ENCODE peak calls at places on chromosomes 16 and 17, in seven cellular contexts. One of them, this sample, is unnamed.
A peak's percentile ranks its signal among the peaks of the same experiment; 100 is the strongest.

GRCh38 chr17:68705331-68706166 is 104.4 kb upstream of the FAM20A start:
- DNase-seq in BE2C: no peak
- DNase-seq in tibial nerve: no peak
- DNase-seq in heart left ventricle: no peak
- DNase-seq in type B pancreatic cell: no peak
- DNase-seq in Calu3: no peak
- DNase-seq in glutamatergic neuron: no peak
- DNase-seq in this sample: no peak

GRCh38 chr17:1783271-1783670 is 21.4 kb downstream of the SERPINF1 start:
- DNase-seq in BE2C: no peak
- DNase-seq in tibial nerve: no peak
- DNase-seq in heart left ventricle: peak; percentile 57
- DNase-seq in type B pancreatic cell: no peak
- DNase-seq in Calu3: no peak
- DNase-seq in glutamatergic neuron: no peak
- DNase-seq in this sample: no peak

GRCh38 chr17:3026125-3026855 is 37.1 kb downstream of the OR1D5 start:
- DNase-seq in BE2C: no peak
- DNase-seq in tibial nerve: no peak
- DNase-seq in heart left ventricle: no peak
- DNase-seq in type B pancreatic cell: peak; percentile 62
- DNase-seq in Calu3: no peak
- DNase-seq in glutamatergic neuron: no peak
- DNase-seq in this sample: no peak

GRCh38 chr17:72576289-72576759 is 455.5 kb downstream of the SOX9 start:
- DNase-seq in BE2C: no peak
- DNase-seq in tibial nerve: no peak
- DNase-seq in heart left ventricle: no peak
- DNase-seq in type B pancreatic cell: no peak
- DNase-seq in Calu3: no peak
- DNase-seq in glutamatergic neuron: no peak
- DNase-seq in this sample: no peak

GRCh38 chr17:2238432-2239169 is 65.0 kb downstream of the SMG6 start:
- DNase-seq in BE2C: no peak
- DNase-seq in tibial nerve: no peak
- DNase-seq in heart left ventricle: peak; percentile 80
- DNase-seq in type B pancreatic cell: no peak
- DNase-seq in Calu3: no peak
- DNase-seq in glutamatergic neuron: no peak
- DNase-seq in this sample: peak; percentile 68

GRCh38 chr16:65314246-65315003 is 192.6 kb upstream of the CDH11 start:
- DNase-seq in BE2C: no peak
- DNase-seq in tibial nerve: no peak
- DNase-seq in heart left ventricle: no peak
- DNase-seq in type B pancreatic cell: no peak
- DNase-seq in Calu3: no peak
- DNase-seq in glutamatergic neuron: no peak
- DNase-seq in this sample: no peak

GRCh38 chr17:51119415-51120356 is 982 bp downstream of the SPAG9 start:
- DNase-seq in BE2C: peak; percentile 52
- DNase-seq in tibial nerve: peak; percentile 27
- DNase-seq in heart left ventricle: no peak
- DNase-seq in type B pancreatic cell: peak; percentile 70
- DNase-seq in Calu3: peak; percentile 52
- DNase-seq in glutamatergic neuron: peak; percentile 62
- DNase-seq in this sample: peak; percentile 58

GRCh38 chr16:56013962-56014552 is 138.9 kb upstream of the CES5A start:
- DNase-seq in BE2C: no peak
- DNase-seq in tibial nerve: no peak
- DNase-seq in heart left ventricle: peak; percentile 55
- DNase-seq in type B pancreatic cell: peak; percentile 76
- DNase-seq in Calu3: peak; percentile 51
- DNase-seq in glutamatergic neuron: no peak
- DNase-seq in this sample: peak; percentile 10

GRCh38 chr17:58289869-58290268 is 9.1 kb upstream of the MPO start:
- DNase-seq in BE2C: no peak
- DNase-seq in tibial nerve: no peak
- DNase-seq in heart left ventricle: no peak
- DNase-seq in type B pancreatic cell: peak; percentile 34
- DNase-seq in Calu3: no peak
- DNase-seq in glutamatergic neuron: no peak
- DNase-seq in this sample: no peak

DNA sequence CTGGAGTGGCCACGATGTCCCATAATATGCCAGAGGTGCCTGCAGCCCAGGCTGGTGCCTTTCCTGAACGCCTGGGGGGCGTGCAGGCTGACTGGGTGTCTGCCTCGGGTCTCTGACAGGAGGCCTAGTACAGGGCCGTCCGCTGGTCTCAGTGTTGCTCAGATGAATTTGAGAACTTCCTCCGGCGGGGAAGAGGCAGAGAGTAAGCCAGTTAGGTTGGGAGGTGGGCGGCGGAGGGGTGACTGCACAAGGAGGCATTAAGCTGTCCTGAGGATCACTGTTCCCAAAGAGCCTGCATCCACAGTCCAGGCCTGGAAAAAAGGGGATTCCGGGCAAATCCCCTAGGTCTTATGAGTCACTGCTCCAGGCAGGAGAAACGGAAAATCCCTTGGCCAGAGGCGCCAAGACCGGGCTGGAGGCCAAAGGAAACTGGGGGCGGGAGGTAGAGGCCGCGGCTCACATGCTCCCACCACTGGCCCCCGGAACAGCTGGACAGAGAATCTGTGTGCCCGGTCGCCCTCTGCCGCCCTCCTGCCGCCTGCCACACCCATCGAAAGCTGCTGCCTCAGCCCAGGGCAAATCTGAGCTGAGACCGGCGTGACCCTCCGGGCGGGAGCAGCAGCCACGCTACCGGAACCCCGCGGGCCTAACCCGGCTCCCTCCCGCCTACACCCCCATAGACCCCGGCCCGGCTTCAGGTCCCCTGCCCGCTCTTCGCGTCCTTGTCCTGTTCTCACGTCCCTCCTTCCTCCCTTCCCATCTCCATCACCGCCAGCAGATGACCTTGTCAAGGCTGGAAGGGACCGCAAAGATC is 1.2 kb downstream of the TRIM47 start:
- DNase-seq in BE2C: peak; percentile 75
- DNase-seq in tibial nerve: peak; percentile 92
- DNase-seq in heart left ventricle: peak; percentile 94
- DNase-seq in type B pancreatic cell: no peak
- DNase-seq in Calu3: peak; percentile 82
- DNase-seq in glutamatergic neuron: no peak
- DNase-seq in this sample: no peak
- TF ChIP-seq CTCF in BE2C: no peak
- TF ChIP-seq CTCF in tibial nerve: no peak
- TF ChIP-seq CTCF in heart left ventricle: no peak
- TF ChIP-seq CTCF in type B pancreatic cell: no peak
- TF ChIP-seq CTCF in Calu3: no peak
- TF ChIP-seq CTCF in glutamatergic neuron: no peak
- TF ChIP-seq CTCF in this sample: peak; percentile 12

GRCh38 chr16:106623-107324 is 28.7 kb downstream of the MPG start:
- DNase-seq in BE2C: peak; percentile 65
- DNase-seq in tibial nerve: no peak
- DNase-seq in heart left ventricle: peak; percentile 69
- DNase-seq in type B pancreatic cell: no peak
- DNase-seq in Calu3: peak; percentile 66
- DNase-seq in glutamatergic neuron: peak; percentile 52
- DNase-seq in this sample: peak; percentile 82
- TF ChIP-seq CTCF in BE2C: peak; percentile 90
- TF ChIP-seq CTCF in tibial nerve: peak; percentile 77
- TF ChIP-seq CTCF in heart left ventricle: peak; percentile 71
- TF ChIP-seq CTCF in type B pancreatic cell: peak; percentile 88
- TF ChIP-seq CTCF in Calu3: peak; percentile 88
- TF ChIP-seq CTCF in glutamatergic neuron: peak; percentile 82
- TF ChIP-seq CTCF in this sample: peak; percentile 62

DNA sequence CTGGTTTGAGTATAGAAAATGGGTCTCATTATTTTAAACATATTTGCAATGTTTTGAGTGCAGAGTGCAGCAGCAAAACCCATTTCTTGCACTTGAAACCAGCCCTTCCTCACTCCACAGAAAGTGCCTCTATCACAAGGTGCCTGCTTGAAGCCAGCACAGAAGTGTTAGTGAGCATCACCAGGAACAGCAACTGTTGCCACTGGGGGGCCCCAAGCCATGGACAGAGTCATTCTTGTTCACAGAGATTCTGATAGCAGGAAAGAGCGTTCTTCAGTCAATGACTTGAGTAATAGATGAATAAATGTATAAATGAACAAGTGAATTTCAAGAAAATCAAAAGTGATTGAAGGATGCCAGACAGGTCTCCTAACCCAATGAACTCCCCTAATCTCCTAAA is 45.6 kb downstream of the CHD9NB start:
- DNase-seq in BE2C: no peak
- DNase-seq in tibial nerve: no peak
- DNase-seq in heart left ventricle: no peak
- DNase-seq in type B pancreatic cell: no peak
- DNase-seq in Calu3: no peak
- DNase-seq in glutamatergic neuron: no peak
- DNase-seq in this sample: no peak
- TF ChIP-seq CTCF in BE2C: no peak
- TF ChIP-seq CTCF in tibial nerve: no peak
- TF ChIP-seq CTCF in heart left ventricle: no peak
- TF ChIP-seq CTCF in type B pancreatic cell: no peak
- TF ChIP-seq CTCF in Calu3: no peak
- TF ChIP-seq CTCF in glutamatergic neuron: no peak
- TF ChIP-seq CTCF in this sample: no peak

GRCh38 chr16:30000768-30001631 is 5.0 kb downstream of the INO80E start:
- DNase-seq in BE2C: no peak
- DNase-seq in tibial nerve: no peak
- DNase-seq in heart left ventricle: no peak
- DNase-seq in type B pancreatic cell: no peak
- DNase-seq in Calu3: no peak
- DNase-seq in glutamatergic neuron: peak; percentile 48
- DNase-seq in this sample: no peak
- TF ChIP-seq CTCF in BE2C: no peak
- TF ChIP-seq CTCF in tibial nerve: no peak
- TF ChIP-seq CTCF in heart left ventricle: no peak
- TF ChIP-seq CTCF in type B pancreatic cell: no peak
- TF ChIP-seq CTCF in Calu3: no peak
- TF ChIP-seq CTCF in glutamatergic neuron: no peak
- TF ChIP-seq CTCF in this sample: no peak

DNA sequence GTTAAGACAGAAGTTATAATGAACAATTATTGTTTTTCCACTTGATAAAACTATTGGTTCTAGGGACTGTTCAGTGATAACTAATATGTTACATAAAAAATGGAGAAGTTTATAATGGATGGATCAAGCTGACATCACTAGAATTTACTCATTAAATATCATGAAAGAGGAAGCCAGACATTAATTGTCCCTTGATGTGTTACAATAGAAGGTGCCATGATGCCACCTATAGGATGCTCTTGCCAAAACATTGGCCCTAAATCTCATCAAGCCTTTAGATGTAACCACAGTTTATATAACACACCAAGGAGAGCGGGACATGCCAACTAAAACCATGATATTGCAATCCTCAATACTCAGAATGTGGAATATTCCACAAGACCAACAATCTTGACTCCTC is 147.9 kb upstream of the MON1B start:
- DNase-seq in BE2C: peak; percentile 36
- DNase-seq in tibial nerve: no peak
- DNase-seq in heart left ventricle: no peak
- DNase-seq in type B pancreatic cell: no peak
- DNase-seq in Calu3: peak; percentile 30
- DNase-seq in glutamatergic neuron: no peak
- DNase-seq in this sample: no peak
- TF ChIP-seq CTCF in BE2C: peak; percentile 76
- TF ChIP-seq CTCF in tibial nerve: no peak
- TF ChIP-seq CTCF in heart left ventricle: no peak
- TF ChIP-seq CTCF in type B pancreatic cell: peak; percentile 44
- TF ChIP-seq CTCF in Calu3: peak; percentile 12
- TF ChIP-seq CTCF in glutamatergic neuron: peak; percentile 29
- TF ChIP-seq CTCF in this sample: no peak

GRCh38 chr17:80942360-80943345 is 49.0 kb upstream of the CHMP6 start:
- DNase-seq in BE2C: peak; percentile 24
- DNase-seq in tibial nerve: peak; percentile 96
- DNase-seq in heart left ventricle: peak; percentile 94
- DNase-seq in type B pancreatic cell: no peak
- DNase-seq in Calu3: no peak
- DNase-seq in glutamatergic neuron: peak; percentile 12
- DNase-seq in this sample: no peak
- TF ChIP-seq CTCF in BE2C: no peak
- TF ChIP-seq CTCF in tibial nerve: no peak
- TF ChIP-seq CTCF in heart left ventricle: no peak
- TF ChIP-seq CTCF in type B pancreatic cell: no peak
- TF ChIP-seq CTCF in Calu3: no peak
- TF ChIP-seq CTCF in glutamatergic neuron: no peak
- TF ChIP-seq CTCF in this sample: no peak

GRCh38 chr17:80857721-80858171 is 133.9 kb upstream of the CHMP6 start:
- DNase-seq in BE2C: no peak
- DNase-seq in tibial nerve: no peak
- DNase-seq in heart left ventricle: no peak
- DNase-seq in type B pancreatic cell: no peak
- DNase-seq in Calu3: no peak
- DNase-seq in glutamatergic neuron: no peak
- DNase-seq in this sample: no peak

GRCh38 chr17:80860703-80861359 is 130.8 kb upstream of the CHMP6 start:
- DNase-seq in BE2C: no peak
- DNase-seq in tibial nerve: no peak
- DNase-seq in heart left ventricle: no peak
- DNase-seq in type B pancreatic cell: no peak
- DNase-seq in Calu3: no peak
- DNase-seq in glutamatergic neuron: no peak
- DNase-seq in this sample: no peak

GRCh38 chr17:80860101-80860671 is 131.5 kb upstream of the CHMP6 start:
- DNase-seq in BE2C: no peak
- DNase-seq in tibial nerve: no peak
- DNase-seq in heart left ventricle: no peak
- DNase-seq in type B pancreatic cell: no peak
- DNase-seq in Calu3: no peak
- DNase-seq in glutamatergic neuron: no peak
- DNase-seq in this sample: no peak

GRCh38 chr17:80858301-80859003 is 133.2 kb upstream of the CHMP6 start:
- DNase-seq in BE2C: no peak
- DNase-seq in tibial nerve: no peak
- DNase-seq in heart left ventricle: no peak
- DNase-seq in type B pancreatic cell: no peak
- DNase-seq in Calu3: no peak
- DNase-seq in glutamatergic neuron: no peak
- DNase-seq in this sample: no peak

DNA sequence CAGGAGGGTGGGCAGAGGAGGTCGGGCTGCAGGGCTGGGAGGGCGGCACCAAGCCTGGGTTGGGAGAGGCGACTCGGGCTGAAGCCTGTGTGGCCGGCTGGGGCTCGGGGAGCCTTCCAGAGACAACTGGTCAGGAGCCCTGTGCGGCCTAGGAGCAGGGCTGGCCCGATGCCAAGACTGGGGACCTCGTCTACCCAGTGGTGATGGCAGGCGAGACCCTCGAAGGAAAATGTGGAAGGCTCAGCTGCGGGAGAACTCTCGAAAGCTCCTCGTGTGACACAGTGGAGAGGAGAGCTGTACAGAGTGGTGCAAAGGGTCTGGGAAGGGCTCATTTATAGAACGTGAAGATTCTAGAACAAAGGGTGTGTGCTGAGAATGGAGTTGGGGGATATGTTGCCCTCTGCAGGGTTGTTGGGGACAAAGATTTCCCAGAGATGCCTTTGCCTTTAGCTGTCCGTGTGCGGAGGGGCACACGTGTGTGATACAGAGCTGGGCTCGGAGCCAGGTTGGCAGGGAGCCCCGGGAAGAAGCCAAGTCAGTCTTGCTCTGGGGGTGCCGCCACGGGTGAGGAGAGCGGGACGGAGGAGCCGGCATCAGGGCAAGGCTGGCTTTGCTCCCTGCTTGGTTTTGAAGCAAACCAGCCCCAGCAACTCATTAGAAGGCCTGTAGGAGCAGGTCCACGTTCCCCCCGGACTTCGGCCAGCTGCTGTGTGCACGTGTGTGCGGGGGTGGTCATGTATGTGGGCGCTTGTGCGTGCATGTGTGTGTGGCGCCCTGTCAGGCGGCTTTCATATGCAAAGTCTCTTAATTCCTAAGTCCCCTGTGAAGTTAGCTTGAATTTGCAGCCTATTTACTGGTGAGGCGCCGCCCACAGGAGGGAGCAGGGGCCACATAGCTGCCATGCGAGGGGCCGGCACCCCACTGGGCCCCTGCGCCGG is 132.4 kb upstream of the CHMP6 start:
- DNase-seq in BE2C: peak; percentile 66
- DNase-seq in tibial nerve: peak; percentile 58
- DNase-seq in heart left ventricle: peak; percentile 79
- DNase-seq in type B pancreatic cell: no peak
- DNase-seq in Calu3: no peak
- DNase-seq in glutamatergic neuron: no peak
- DNase-seq in this sample: no peak
- TF ChIP-seq CTCF in BE2C: no peak
- TF ChIP-seq CTCF in tibial nerve: no peak
- TF ChIP-seq CTCF in heart left ventricle: no peak
- TF ChIP-seq CTCF in type B pancreatic cell: no peak
- TF ChIP-seq CTCF in Calu3: no peak
- TF ChIP-seq CTCF in glutamatergic neuron: no peak
- TF ChIP-seq CTCF in this sample: no peak

This sample was measured in GM13976.